ENCODE peak calls at places on chromosome 19, in seven cellular contexts. F, B, H, X, J, I and S are unnamed samples.

GRCh38 chr19:55304279-55304978 is 20.6 kb downstream of the BRSK1 start:
- DNase-seq in F (no peak), B (no peak), H (peak; percentile 72), X (no peak), J (peak; percentile 44), I (peak; percentile 70), S (no peak)

GRCh38 chr19:11152318-11153062 is 3.1 kb downstream of the SPC24 start:
- DNase-seq in F (no peak), B (peak; percentile 59), H (no peak), X (no peak), J (no peak), I (no peak), S (no peak)

GRCh38 chr19:16860118-16860517 is 28.7 kb upstream of the F2RL3 start:
- DNase-seq in F (no peak), B (no peak), H (no peak), X (no peak), J (no peak), I (no peak), S (no peak)

GRCh38 chr19:38729653-38730469 is 14.4 kb downstream of the CAPN12 start:
- DNase-seq in F (peak; percentile 69), B (no peak), H (peak; percentile 73), X (peak; percentile 81), J (peak; percentile 48), I (peak; percentile 81), S (peak; percentile 65)

GRCh38 chr19:34962945-34963530 is 991 bp downstream of the ZNF792 start:
- DNase-seq in F (no peak), B (no peak), H (no peak), X (no peak), J (peak; percentile 19), I (no peak), S (no peak)

GRCh38 chr19:4831351-4832340 is at the start of gene TICAM1:
- DNase-seq in F (peak; percentile 52), B (peak; percentile 25), H (peak; percentile 70), X (peak; percentile 77), J (no peak), I (peak; percentile 57), S (peak; percentile 74)

GRCh38 chr19:13849277-13849676 is 27.7 kb upstream of the NANOS3 start:
- DNase-seq in F (no peak), B (no peak), H (no peak), X (no peak), J (no peak), I (no peak), S (no peak)

GRCh38 chr19:43711751-43712355 is 4.0 kb upstream of the IRGC start:
- DNase-seq in F (no peak), B (no peak), H (no peak), X (no peak), J (no peak), I (no peak), S (no peak)

GRCh38 chr19:13132471-13133166 is 14.6 kb downstream of the NACC1 start:
- DNase-seq in F (no peak), B (no peak), H (no peak), X (peak; percentile 49), J (no peak), I (peak; percentile 49), S (no peak)

GRCh38 chr19:19446655-19447437 is 41.4 kb downstream of the GATAD2A start:
- DNase-seq in F (no peak), B (no peak), H (no peak), X (no peak), J (no peak), I (no peak), S (no peak)